ENCODE peak calls at places on chromosomes 7 and 10, in six cellular contexts. X is cardiac septum, B is psoas muscle, W is fibroblast of the aortic adventitia, G is NCI-H1436, T is esophagus muscularis mucosa. P is an unnamed sample.

GRCh38 chr7:111486472-111487142 is 75.7 kb downstream of the IMMP2L start:
- DNase-seq in G (peak), X (no peak), W (peak), T (no peak), B (no peak), P (peak)

GRCh38 chr10:6062101-6062771 is at the start of gene IL2RA:
- DNase-seq in G (no peak), W (no peak), B (no peak), X (peak), T (no peak), P (no peak)

GRCh38 chr10:11724938-11725776 is 17.0 kb upstream of the ECHDC3 start:
- DNase-seq in X (no peak), W (peak), T (no peak), B (no peak), G (peak), P (peak)

GRCh38 chr7:132830941-132831340 is 250.9 kb downstream of the CHCHD3 start:
- DNase-seq in G (no peak), T (no peak), W (no peak), X (no peak), B (no peak), P (no peak)

GRCh38 chr10:94430705-94431104 is 28.4 kb downstream of the TBC1D12 start:
- DNase-seq in W (peak), T (no peak), X (no peak), G (no peak), B (no peak), P (peak)

GRCh38 chr10:32963102-32963501 is 5.1 kb upstream of the ITGB1 start:
- DNase-seq in B (no peak), W (peak), G (no peak), X (no peak), T (no peak), P (peak)

GRCh38 chr7:77409005-77409738 is 7.0 kb downstream of the GSAP start:
- DNase-seq in T (no peak), W (peak), X (no peak), B (no peak), G (no peak), P (peak)

GRCh38 chr7:158650821-158651225 is 53.8 kb downstream of the NCAPG2 start:
- DNase-seq in X (no peak), B (no peak), W (peak), G (no peak), T (no peak), P (peak)

P was measured in foreskin fibroblast.